ENCODE peak calls at places on chromosome 14, in six cellular contexts. P, H, A, B, C and T are unnamed samples.

GRCh38 chr14:94157195-94157594 is 16.9 kb upstream of the PPP4R4 start:
- DNase-seq in C (no peak), A (no peak), B (no peak), P (no peak), H (no peak), T (no peak)

GRCh38 chr14:87745507-87746118 is 247.4 kb downstream of the GALC start:
- DNase-seq in P (peak; percentile 1), H (peak; percentile 12), B (peak; percentile 23), C (no peak), A (peak; percentile 63), T (peak; percentile 52)

GRCh38 chr14:56339855-56340701 is 221.9 kb downstream of the PELI2 start:
- DNase-seq in H (peak; percentile 60), A (peak; percentile 56), B (peak; percentile 41), P (peak; percentile 68), C (no peak), T (peak; percentile 39)

GRCh38 chr14:23044840-23045239 is 2.8 kb downstream of the PSMB11 start:
- DNase-seq in P (no peak), H (no peak), A (no peak), C (no peak), B (no peak), T (no peak)

GRCh38 chr14:69647216-69647615 is 35.8 kb downstream of the SUSD6 start:
- DNase-seq in B (no peak), C (no peak), P (no peak), A (no peak), H (no peak), T (no peak)

GRCh38 chr14:68941820-68942219 is 37.3 kb downstream of the ACTN1 start:
- DNase-seq in H (peak; percentile 82), B (peak; percentile 88), A (peak; percentile 74), P (no peak), C (no peak), T (no peak)

GRCh38 chr14:75401356-75401755 is 26.5 kb upstream of the JDP2 start:
- DNase-seq in P (no peak), B (no peak), C (no peak), A (no peak), H (no peak), T (no peak)

GRCh38 chr14:67999290-67999689 is 179.7 kb downstream of the RAD51B start:
- DNase-seq in A (no peak), B (no peak), H (no peak), P (no peak), C (no peak), T (no peak)

GRCh38 chr14:94123868-94124267 is 5.5 kb downstream of the IFI27L2 start:
- DNase-seq in P (no peak), B (peak; percentile 16), A (no peak), H (no peak), C (no peak), T (no peak)

GRCh38 chr14:100108840-100109593 is 43.8 kb downstream of the EVL start:
- DNase-seq in A (no peak), B (no peak), P (no peak), H (no peak), C (no peak), T (no peak)

GRCh38 chr14:68401320-68401719 is 391.5 kb downstream of the ZFP36L1 start:
- DNase-seq in B (no peak), P (no peak), C (no peak), A (no peak), H (no peak), T (no peak)

GRCh38 chr14:76267322-76268012 is 108.5 kb upstream of the ESRRB start:
- DNase-seq in A (peak; percentile 84), C (no peak), B (no peak), P (no peak), H (no peak), T (peak; percentile 73)

GRCh38 chr14:49636866-49637265 is 1.8 kb upstream of the DNAAF2 start:
- DNase-seq in A (no peak), B (no peak), H (no peak), C (no peak), P (no peak), T (no peak)

GRCh38 chr14:106845286-106846087 is 1319.1 kb downstream of the TMEM121 start:
- DNase-seq in C (peak; percentile 73), B (peak; percentile 97), P (no peak), H (peak; percentile 62), A (no peak), T (peak; percentile 19)

GRCh38 chr14:51014086-51014485 is 69.8 kb upstream of the PYGL start:
- DNase-seq in H (no peak), P (no peak), C (no peak), B (no peak), A (no peak), T (no peak)

GRCh38 chr14:24162083-24162482 is 1.0 kb downstream of the IRF9 start:
- DNase-seq in C (no peak), B (no peak), A (no peak), P (no peak), H (no peak), T (no peak)

GRCh38 chr14:36452850-36453249 is 67.2 kb downstream of the NKX2-1 start:
- DNase-seq in P (no peak), H (no peak), A (no peak), C (no peak), B (no peak), T (no peak)

GRCh38 chr14:35158491-35158890 is 36.1 kb downstream of the PRORP start:
- DNase-seq in H (no peak), A (no peak), P (no peak), B (no peak), C (no peak), T (no peak)

GRCh38 chr14:100902792-100903191 is 730 bp downstream of the RTL1 start:
- DNase-seq in B (peak; percentile 21), P (no peak), A (peak; percentile 47), H (no peak), C (no peak), T (peak; percentile 84)

GRCh38 chr14:20973501-20973900 is 16.3 kb upstream of the METTL17 start:
- DNase-seq in P (no peak), A (no peak), H (no peak), B (no peak), C (no peak), T (no peak)

GRCh38 chr14:100278702-100279101 is 27.5 kb downstream of the SLC25A29 start:
- DNase-seq in B (peak; percentile 40), H (no peak), C (no peak), P (no peak), A (no peak), T (no peak)

GRCh38 chr14:68633131-68633991 is 159.5 kb downstream of the ZFP36L1 start:
- DNase-seq in H (no peak), P (no peak), A (peak; percentile 38), C (no peak), B (no peak), T (no peak)

GRCh38 chr14:99736600-99737371 is 52.7 kb downstream of the CYP46A1 start:
- DNase-seq in B (no peak), P (no peak), H (no peak), A (no peak), C (no peak), T (no peak)

GRCh38 chr14:90758959-90759358 is 57.3 kb downstream of the TTC7B start:
- DNase-seq in P (no peak), B (no peak), C (no peak), H (no peak), A (peak; percentile 43), T (no peak)
- TF ChIP-seq CHD2 in P (no peak), B (no peak), C (no peak), H (no peak), A (no peak), T (no peak)

DNA sequence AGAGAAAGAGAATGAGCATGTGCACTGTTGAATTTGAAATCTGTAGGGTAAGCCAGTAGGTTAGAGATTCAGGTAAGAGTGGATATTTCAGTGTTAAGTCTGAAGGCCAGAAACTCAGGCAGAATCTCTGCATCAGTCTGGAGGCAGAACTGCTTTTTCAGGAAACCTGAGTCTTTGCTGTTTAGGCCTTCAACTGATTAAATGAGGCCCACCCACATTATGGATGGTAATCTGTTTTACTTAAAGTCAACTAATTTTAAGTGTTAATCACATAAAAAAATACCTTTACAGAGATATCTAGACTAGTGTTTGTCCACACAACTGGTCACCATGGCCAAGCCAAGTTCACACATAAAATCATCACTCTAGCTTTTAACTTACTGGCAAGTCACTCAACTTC is 205.0 kb upstream of the DDHD1 start:
- DNase-seq in H (no peak), P (no peak), B (no peak), C (no peak), A (no peak), T (no peak)
- TF ChIP-seq CHD2 in H (no peak), P (no peak), B (no peak), C (no peak), A (no peak), T (no peak)

GRCh38 chr14:74392616-74393570 is 33.1 kb downstream of the SYNDIG1L start:
- DNase-seq in P (peak; percentile 2), C (no peak), A (no peak), B (no peak), H (no peak), T (no peak)

GRCh38 chr14:74391479-74391878 is 34.5 kb downstream of the SYNDIG1L start:
- DNase-seq in B (no peak), P (no peak), H (no peak), C (no peak), A (no peak), T (no peak)

GRCh38 chr14:74395094-74395493 is 30.9 kb downstream of the SYNDIG1L start:
- DNase-seq in H (no peak), B (no peak), P (no peak), C (no peak), A (no peak), T (no peak)

GRCh38 chr14:74394549-74394948 is 31.5 kb downstream of the SYNDIG1L start:
- DNase-seq in A (no peak), H (no peak), P (no peak), B (no peak), C (no peak), T (no peak)

DNA sequence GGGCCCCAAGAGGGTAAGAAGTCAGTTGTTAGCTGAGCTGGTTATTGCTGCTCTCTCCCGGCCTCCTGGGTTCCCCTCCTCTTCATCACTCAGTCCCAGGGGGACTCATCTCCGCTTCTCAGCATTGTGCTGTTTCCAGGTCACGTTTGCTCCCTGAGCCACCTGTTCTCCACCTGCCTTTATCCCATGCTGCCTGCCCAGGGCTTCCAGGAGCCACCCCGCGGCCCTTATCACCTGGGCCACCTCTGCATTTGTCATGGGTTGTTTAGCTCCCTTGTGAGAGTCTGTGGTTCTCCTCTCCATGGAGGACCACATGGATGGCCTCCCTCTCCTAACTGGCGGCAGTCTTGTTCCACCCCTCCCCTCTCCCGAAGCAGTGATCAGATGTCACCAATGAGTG is 36.0 kb downstream of the SYNDIG1L start:
- DNase-seq in B (no peak), C (no peak), A (no peak), P (no peak), H (no peak), T (no peak)
- TF ChIP-seq CHD2 in B (no peak), C (no peak), A (no peak), P (no peak), H (no peak), T (no peak)

DNA sequence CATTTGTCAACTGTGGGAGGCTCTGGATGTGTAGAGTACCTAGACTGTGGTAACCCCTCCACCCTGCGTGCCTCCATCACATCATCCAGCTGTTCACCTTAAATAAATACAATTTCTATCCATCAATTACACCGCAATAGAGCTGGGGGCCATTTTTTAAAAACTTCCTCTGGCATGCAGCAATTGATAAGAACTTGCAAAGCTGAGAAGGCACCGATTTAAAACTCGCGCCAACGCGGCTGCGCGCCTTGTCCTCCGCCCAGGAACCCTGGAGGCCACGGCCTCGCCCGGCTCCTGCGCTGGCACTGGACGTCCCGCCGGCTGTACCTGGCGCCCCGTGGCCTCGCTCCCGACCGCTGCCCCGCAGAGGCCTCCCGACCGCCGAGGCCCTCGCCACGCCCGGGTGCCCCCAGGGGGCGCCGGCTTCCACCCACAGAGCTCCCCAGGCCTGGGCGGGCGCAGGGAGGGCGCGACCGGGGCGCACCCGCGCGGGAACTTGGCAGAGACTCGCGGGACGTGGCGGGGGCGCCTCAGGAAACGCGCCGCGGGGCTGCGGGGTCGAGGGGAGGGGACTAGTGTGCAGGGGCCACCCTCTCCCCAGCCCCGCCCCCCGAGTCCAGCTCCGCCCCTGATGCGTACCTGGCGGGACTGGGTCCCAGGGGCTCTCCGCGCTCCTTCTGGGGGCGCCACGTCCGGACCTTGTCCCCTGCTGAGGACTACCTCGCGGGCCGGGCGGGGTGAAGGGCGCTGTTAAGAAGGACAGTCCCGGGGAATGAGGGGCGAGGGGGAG is 65.6 kb downstream of the TNFAIP2 start:
- DNase-seq in C (no peak), A (peak; percentile 82), B (no peak), H (no peak), P (no peak), T (peak; percentile 64)
- TF ChIP-seq CHD2 in C (peak; percentile 21), A (no peak), B (no peak), H (no peak), P (no peak), T (no peak)